ENCODE peak calls at places on chromosomes 2 and 18, in nine cellular contexts. D is GM13977; Q is epithelial cell of esophagus; Z is mucosa of gallbladder; F is WTC11; T is activated CD4-positive, alpha-beta T cell treated with anti-CD3 and anti-CD28 coated beads, Interleukin-2, amount 50 U/mL, for 1 hour; E is endothelial cell of umbilical vein; X is mesendoderm; B is HEK293T. A is an unnamed sample.

GRCh38 chr18:78758496-78758895 is 221.1 kb upstream of the SALL3 start:
- DNase-seq in T (no peak), B (no peak), X (no peak), Q (no peak), F (no peak), D (no peak), E (no peak), Z (no peak), A (no peak)

GRCh38 chr2:134416637-134417036 is 162.8 kb downstream of the MGAT5 start:
- DNase-seq in Q (no peak), B (no peak), X (no peak), Z (no peak), E (no peak), D (no peak), F (no peak), T (no peak), A (no peak)

GRCh38 chr2:41719756-41720155 is 328.1 kb upstream of the PKDCC start:
- DNase-seq in F (no peak), Q (no peak), X (no peak), T (no peak), D (no peak), Z (no peak), B (no peak), E (no peak), A (no peak)

GRCh38 chr2:152088006-152088405 is 10.8 kb downstream of the CACNB4 start:
- DNase-seq in F (no peak), B (no peak), T (no peak), Z (no peak), E (no peak), X (no peak), Q (no peak), D (no peak), A (no peak)

GRCh38 chr2:10785260-10785659 is 27.3 kb downstream of the PDIA6 start:
- DNase-seq in Z (peak), Q (no peak), D (no peak), T (no peak), F (no peak), B (no peak), X (no peak), E (no peak), A (no peak)

GRCh38 chr2:72145658-72146329 is 1.9 kb downstream of the CYP26B1 start:
- DNase-seq in T (no peak), X (no peak), F (no peak), Q (no peak), D (peak), E (no peak), B (no peak), Z (peak), A (no peak)

GRCh38 chr2:149679286-149679685 is 91.7 kb upstream of the MMADHC start:
- DNase-seq in Q (peak), X (no peak), T (no peak), Z (no peak), E (no peak), D (no peak), B (no peak), F (no peak), A (peak)

GRCh38 chr18:9216459-9216858 is 79.9 kb downstream of the ANKRD12 start:
- DNase-seq in B (no peak), Q (no peak), X (no peak), Z (no peak), D (no peak), T (no peak), F (no peak), E (no peak), A (no peak)

GRCh38 chr2:208501217-208501616 is 94.6 kb downstream of the PTH2R start:
- DNase-seq in D (no peak), E (no peak), B (no peak), T (no peak), Z (peak), Q (peak), F (peak), X (peak), A (no peak)

GRCh38 chr18:79791141-79791972 is 6.4 kb upstream of the KCNG2 start:
- DNase-seq in T (no peak), E (no peak), X (no peak), Q (peak), D (no peak), F (no peak), Z (peak), B (no peak), A (peak)

GRCh38 chr18:37512400-37512799 is 53.2 kb downstream of the CELF4 start:
- DNase-seq in B (no peak), T (no peak), E (no peak), F (no peak), Z (no peak), X (no peak), D (no peak), Q (no peak), A (no peak)

GRCh38 chr2:15259356-15259756 is 301.8 kb downstream of the NBAS start:
- DNase-seq in F (no peak), B (peak), E (no peak), D (no peak), Z (no peak), Q (no peak), X (peak), T (no peak), A (no peak)

GRCh38 chr18:24027156-24027555 is 12.6 kb downstream of the TTC39C start:
- DNase-seq in Q (peak), E (no peak), Z (peak), B (no peak), T (no peak), F (no peak), X (no peak), D (no peak), A (no peak)

GRCh38 chr18:36633961-36634412 is 194.8 kb downstream of the TPGS2 start:
- DNase-seq in F (no peak), X (no peak), Z (no peak), E (no peak), T (no peak), D (no peak), Q (peak), B (no peak), A (peak)

GRCh38 chr18:61546598-61546997 is 213.4 kb downstream of the CDH20 start:
- DNase-seq in Q (peak), Z (no peak), T (no peak), E (peak), B (no peak), X (no peak), D (no peak), F (no peak), A (peak)

GRCh38 chr18:7723558-7723957 is 156.4 kb downstream of the PTPRM start:
- DNase-seq in T (no peak), Z (no peak), Q (no peak), X (peak), F (peak), E (no peak), B (no peak), D (no peak), A (no peak)

GRCh38 chr2:10500601-10501361 is 52.7 kb upstream of the ODC1 start:
- DNase-seq in E (no peak), F (no peak), Q (peak), T (no peak), Z (no peak), B (no peak), D (no peak), X (no peak), A (peak)

GRCh38 chr2:157261199-157261782 is 3.8 kb downstream of the GALNT5 start:
- DNase-seq in E (no peak), D (no peak), T (no peak), Q (peak), X (peak), Z (peak), F (no peak), B (peak), A (peak)

GRCh38 chr2:96622544-96622943 is 15.6 kb downstream of the KANSL3 start:
- DNase-seq in X (no peak), E (no peak), D (no peak), B (no peak), Z (no peak), F (no peak), T (no peak), Q (no peak), A (no peak)

GRCh38 chr18:35918564-35918963 is 53.9 kb upstream of the RMP24 start:
- DNase-seq in T (no peak), D (no peak), X (no peak), B (no peak), F (no peak), E (no peak), Z (no peak), Q (no peak), A (no peak)

GRCh38 chr2:45178854-45179253 is 169.6 kb upstream of the SIX2 start:
- DNase-seq in D (no peak), B (no peak), E (no peak), X (no peak), T (no peak), Q (no peak), Z (no peak), F (no peak), A (no peak)

GRCh38 chr18:50665015-50665414 is 105.1 kb downstream of the MAPK4 start:
- DNase-seq in X (no peak), F (no peak), E (no peak), T (no peak), Z (no peak), B (no peak), Q (no peak), D (no peak), A (no peak)

GRCh38 chr2:59734743-59735142 is 818.7 kb downstream of the BCL11A start:
- DNase-seq in Q (no peak), Z (no peak), T (no peak), E (no peak), D (no peak), F (peak), B (no peak), X (no peak), A (no peak)

GRCh38 chr2:173151671-173152398 is 76.2 kb downstream of the MAP3K20 start:
- DNase-seq in B (no peak), X (no peak), F (no peak), Q (peak), E (peak), Z (no peak), T (no peak), D (peak), A (peak)

GRCh38 chr2:37337636-37338280 is 6.7 kb upstream of the QPCT start:
- DNase-seq in Z (no peak), X (no peak), E (peak), T (no peak), F (no peak), Q (no peak), B (no peak), D (no peak), A (no peak)

GRCh38 chr2:201769664-201770373 is 10.9 kb downstream of the ALS2 start:
- DNase-seq in F (no peak), E (peak), D (no peak), Q (no peak), X (no peak), T (no peak), B (no peak), Z (no peak), A (no peak)

GRCh38 chr2:28753043-28753683 is 1.5 kb downstream of the PPP1CB start:
- DNase-seq in Z (peak), E (peak), F (no peak), T (peak), D (peak), B (peak), Q (peak), X (peak), A (peak)

GRCh38 chr2:127139766-127140165 is 32.8 kb upstream of the BIN1 start:
- DNase-seq in B (no peak), Q (peak), F (no peak), Z (no peak), E (no peak), T (no peak), D (no peak), X (no peak), A (peak)

A was measured in kidney tubule cell.